ENCODE peak calls at places on chromosomes 5 and 9, in nine cellular contexts. One of them, this sample, is unnamed.

GRCh38 chr5:91928751-91929521 is 545.8 kb upstream of the ARRDC3 start:
- DNase-seq in fibroblast of the aortic adventitia: peak
- DNase-seq in AG08396: peak
- DNase-seq in GM04504: no peak
- DNase-seq in H1: no peak
- DNase-seq in left colon: no peak
- DNase-seq in colonic mucosa: no peak
- DNase-seq in activated T-cell treated with anti-CD3 and anti-CD28 coated beads, Interleukin-2, amount 50 U/mL, for 72 hours: no peak
- DNase-seq in GM20000: no peak
- DNase-seq in this sample: no peak

GRCh38 chr5:154400678-154401077 is 45.1 kb upstream of the SAP30L start:
- DNase-seq in fibroblast of the aortic adventitia: no peak
- DNase-seq in AG08396: no peak
- DNase-seq in GM04504: no peak
- DNase-seq in H1: no peak
- DNase-seq in left colon: no peak
- DNase-seq in colonic mucosa: no peak
- DNase-seq in activated T-cell treated with anti-CD3 and anti-CD28 coated beads, Interleukin-2, amount 50 U/mL, for 72 hours: no peak
- DNase-seq in GM20000: no peak
- DNase-seq in this sample: no peak

GRCh38 chr9:129208191-129209091 is 30.4 kb upstream of the IER5L start:
- DNase-seq in fibroblast of the aortic adventitia: no peak
- DNase-seq in AG08396: no peak
- DNase-seq in GM04504: no peak
- DNase-seq in H1: peak
- DNase-seq in left colon: no peak
- DNase-seq in colonic mucosa: no peak
- DNase-seq in activated T-cell treated with anti-CD3 and anti-CD28 coated beads, Interleukin-2, amount 50 U/mL, for 72 hours: peak
- DNase-seq in GM20000: no peak
- DNase-seq in this sample: peak

GRCh38 chr5:177494356-177495195 is 2.8 kb downstream of the PDLIM7 start:
- DNase-seq in fibroblast of the aortic adventitia: peak
- DNase-seq in AG08396: peak
- DNase-seq in GM04504: no peak
- DNase-seq in H1: peak
- DNase-seq in left colon: peak
- DNase-seq in colonic mucosa: peak
- DNase-seq in activated T-cell treated with anti-CD3 and anti-CD28 coated beads, Interleukin-2, amount 50 U/mL, for 72 hours: peak
- DNase-seq in GM20000: peak
- DNase-seq in this sample: no peak

GRCh38 chr9:121691890-121692289 is 40.5 kb downstream of the DAB2IP start:
- DNase-seq in fibroblast of the aortic adventitia: peak
- DNase-seq in AG08396: no peak
- DNase-seq in GM04504: no peak
- DNase-seq in H1: no peak
- DNase-seq in left colon: no peak
- DNase-seq in colonic mucosa: no peak
- DNase-seq in activated T-cell treated with anti-CD3 and anti-CD28 coated beads, Interleukin-2, amount 50 U/mL, for 72 hours: no peak
- DNase-seq in GM20000: no peak
- DNase-seq in this sample: no peak

GRCh38 chr5:20469792-20470191 is 481.8 kb upstream of the CDH18 start:
- DNase-seq in fibroblast of the aortic adventitia: no peak
- DNase-seq in AG08396: no peak
- DNase-seq in GM04504: no peak
- DNase-seq in H1: no peak
- DNase-seq in left colon: no peak
- DNase-seq in colonic mucosa: no peak
- DNase-seq in activated T-cell treated with anti-CD3 and anti-CD28 coated beads, Interleukin-2, amount 50 U/mL, for 72 hours: no peak
- DNase-seq in GM20000: no peak
- DNase-seq in this sample: no peak

GRCh38 chr9:136090768-136091581 is 4.1 kb downstream of the NACC2 start:
- DNase-seq in fibroblast of the aortic adventitia: no peak
- DNase-seq in AG08396: no peak
- DNase-seq in GM04504: no peak
- DNase-seq in H1: no peak
- DNase-seq in left colon: no peak
- DNase-seq in colonic mucosa: no peak
- DNase-seq in activated T-cell treated with anti-CD3 and anti-CD28 coated beads, Interleukin-2, amount 50 U/mL, for 72 hours: no peak
- DNase-seq in GM20000: no peak
- DNase-seq in this sample: no peak

GRCh38 chr5:10374032-10374431 is 20.5 kb downstream of the MARCHF6 start:
- DNase-seq in fibroblast of the aortic adventitia: no peak
- DNase-seq in AG08396: no peak
- DNase-seq in GM04504: no peak
- DNase-seq in H1: no peak
- DNase-seq in left colon: no peak
- DNase-seq in colonic mucosa: no peak
- DNase-seq in activated T-cell treated with anti-CD3 and anti-CD28 coated beads, Interleukin-2, amount 50 U/mL, for 72 hours: no peak
- DNase-seq in GM20000: no peak
- DNase-seq in this sample: no peak

GRCh38 chr5:74367241-74367733 is 273.2 kb downstream of the ENC1 start:
- DNase-seq in fibroblast of the aortic adventitia: peak
- DNase-seq in AG08396: no peak
- DNase-seq in GM04504: no peak
- DNase-seq in H1: no peak
- DNase-seq in left colon: no peak
- DNase-seq in colonic mucosa: no peak
- DNase-seq in activated T-cell treated with anti-CD3 and anti-CD28 coated beads, Interleukin-2, amount 50 U/mL, for 72 hours: no peak
- DNase-seq in GM20000: no peak
- DNase-seq in this sample: no peak

GRCh38 chr9:6106576-6107339 is 91.3 kb upstream of the RANBP6 start:
- DNase-seq in fibroblast of the aortic adventitia: peak
- DNase-seq in AG08396: peak
- DNase-seq in GM04504: peak
- DNase-seq in H1: peak
- DNase-seq in left colon: no peak
- DNase-seq in colonic mucosa: no peak
- DNase-seq in activated T-cell treated with anti-CD3 and anti-CD28 coated beads, Interleukin-2, amount 50 U/mL, for 72 hours: no peak
- DNase-seq in GM20000: peak
- DNase-seq in this sample: peak

GRCh38 chr9:136707011-136707410 is 5.4 kb upstream of the DIPK1B start:
- DNase-seq in fibroblast of the aortic adventitia: no peak
- DNase-seq in AG08396: no peak
- DNase-seq in GM04504: no peak
- DNase-seq in H1: no peak
- DNase-seq in left colon: no peak
- DNase-seq in colonic mucosa: no peak
- DNase-seq in activated T-cell treated with anti-CD3 and anti-CD28 coated beads, Interleukin-2, amount 50 U/mL, for 72 hours: no peak
- DNase-seq in GM20000: no peak
- DNase-seq in this sample: no peak

GRCh38 chr9:7560669-7561305 is 238.8 kb downstream of the DMAC1 start:
- DNase-seq in fibroblast of the aortic adventitia: no peak
- DNase-seq in AG08396: no peak
- DNase-seq in GM04504: no peak
- DNase-seq in H1: no peak
- DNase-seq in left colon: no peak
- DNase-seq in colonic mucosa: no peak
- DNase-seq in activated T-cell treated with anti-CD3 and anti-CD28 coated beads, Interleukin-2, amount 50 U/mL, for 72 hours: no peak
- DNase-seq in GM20000: no peak
- DNase-seq in this sample: no peak

GRCh38 chr9:129596541-129597328 is 24.2 kb downstream of the C9orf50 start:
- DNase-seq in fibroblast of the aortic adventitia: peak
- DNase-seq in AG08396: peak
- DNase-seq in GM04504: no peak
- DNase-seq in H1: no peak
- DNase-seq in left colon: peak
- DNase-seq in colonic mucosa: peak
- DNase-seq in activated T-cell treated with anti-CD3 and anti-CD28 coated beads, Interleukin-2, amount 50 U/mL, for 72 hours: no peak
- DNase-seq in GM20000: no peak
- DNase-seq in this sample: no peak

GRCh38 chr9:79220666-79221065 is 351.1 kb upstream of the TLE4 start:
- DNase-seq in fibroblast of the aortic adventitia: peak
- DNase-seq in AG08396: no peak
- DNase-seq in GM04504: no peak
- DNase-seq in H1: no peak
- DNase-seq in left colon: no peak
- DNase-seq in colonic mucosa: no peak
- DNase-seq in activated T-cell treated with anti-CD3 and anti-CD28 coated beads, Interleukin-2, amount 50 U/mL, for 72 hours: no peak
- DNase-seq in GM20000: no peak
- DNase-seq in this sample: no peak

GRCh38 chr5:38872826-38873225 is 27.0 kb downstream of the OSMR start:
- DNase-seq in fibroblast of the aortic adventitia: no peak
- DNase-seq in AG08396: no peak
- DNase-seq in GM04504: no peak
- DNase-seq in H1: no peak
- DNase-seq in left colon: no peak
- DNase-seq in colonic mucosa: no peak
- DNase-seq in activated T-cell treated with anti-CD3 and anti-CD28 coated beads, Interleukin-2, amount 50 U/mL, for 72 hours: no peak
- DNase-seq in GM20000: no peak
- DNase-seq in this sample: no peak

GRCh38 chr9:83981126-83981871 is 694 bp downstream of the RMI1 start:
- DNase-seq in fibroblast of the aortic adventitia: peak
- DNase-seq in AG08396: peak
- DNase-seq in GM04504: no peak
- DNase-seq in H1: no peak
- DNase-seq in left colon: peak
- DNase-seq in colonic mucosa: peak
- DNase-seq in activated T-cell treated with anti-CD3 and anti-CD28 coated beads, Interleukin-2, amount 50 U/mL, for 72 hours: peak
- DNase-seq in GM20000: peak
- DNase-seq in this sample: no peak

GRCh38 chr5:137629646-137630045 is 106.2 kb downstream of the KLHL3 start:
- DNase-seq in fibroblast of the aortic adventitia: peak
- DNase-seq in AG08396: peak
- DNase-seq in GM04504: peak
- DNase-seq in H1: no peak
- DNase-seq in left colon: no peak
- DNase-seq in colonic mucosa: no peak
- DNase-seq in activated T-cell treated with anti-CD3 and anti-CD28 coated beads, Interleukin-2, amount 50 U/mL, for 72 hours: peak
- DNase-seq in GM20000: peak
- DNase-seq in this sample: no peak

GRCh38 chr5:19771174-19771835 is 216.7 kb downstream of the CDH18 start:
- DNase-seq in fibroblast of the aortic adventitia: peak
- DNase-seq in AG08396: no peak
- DNase-seq in GM04504: no peak
- DNase-seq in H1: no peak
- DNase-seq in left colon: no peak
- DNase-seq in colonic mucosa: no peak
- DNase-seq in activated T-cell treated with anti-CD3 and anti-CD28 coated beads, Interleukin-2, amount 50 U/mL, for 72 hours: no peak
- DNase-seq in GM20000: no peak
- DNase-seq in this sample: no peak

GRCh38 chr9:107169796-107170195 is 113.3 kb upstream of the RAD23B start:
- DNase-seq in fibroblast of the aortic adventitia: no peak
- DNase-seq in AG08396: no peak
- DNase-seq in GM04504: no peak
- DNase-seq in H1: no peak
- DNase-seq in left colon: no peak
- DNase-seq in colonic mucosa: no peak
- DNase-seq in activated T-cell treated with anti-CD3 and anti-CD28 coated beads, Interleukin-2, amount 50 U/mL, for 72 hours: no peak
- DNase-seq in GM20000: no peak
- DNase-seq in this sample: no peak

GRCh38 chr5:79191457-79191856 is 44.5 kb upstream of the JMY start:
- DNase-seq in fibroblast of the aortic adventitia: no peak
- DNase-seq in AG08396: no peak
- DNase-seq in GM04504: no peak
- DNase-seq in H1: peak
- DNase-seq in left colon: no peak
- DNase-seq in colonic mucosa: no peak
- DNase-seq in activated T-cell treated with anti-CD3 and anti-CD28 coated beads, Interleukin-2, amount 50 U/mL, for 72 hours: no peak
- DNase-seq in GM20000: no peak
- DNase-seq in this sample: no peak

GRCh38 chr9:2289234-2289755 is 274.1 kb downstream of the SMARCA2 start:
- DNase-seq in fibroblast of the aortic adventitia: no peak
- DNase-seq in AG08396: no peak
- DNase-seq in GM04504: no peak
- DNase-seq in H1: no peak
- DNase-seq in left colon: no peak
- DNase-seq in colonic mucosa: no peak
- DNase-seq in activated T-cell treated with anti-CD3 and anti-CD28 coated beads, Interleukin-2, amount 50 U/mL, for 72 hours: no peak
- DNase-seq in GM20000: no peak
- DNase-seq in this sample: no peak

GRCh38 chr5:177371705-177372533 is 12.3 kb upstream of the SLC34A1 start:
- DNase-seq in fibroblast of the aortic adventitia: no peak
- DNase-seq in AG08396: no peak
- DNase-seq in GM04504: no peak
- DNase-seq in H1: no peak
- DNase-seq in left colon: no peak
- DNase-seq in colonic mucosa: no peak
- DNase-seq in activated T-cell treated with anti-CD3 and anti-CD28 coated beads, Interleukin-2, amount 50 U/mL, for 72 hours: peak
- DNase-seq in GM20000: no peak
- DNase-seq in this sample: no peak

GRCh38 chr5:91535508-91535907 is 152.4 kb upstream of the ARRDC3 start:
- DNase-seq in fibroblast of the aortic adventitia: no peak
- DNase-seq in AG08396: no peak
- DNase-seq in GM04504: no peak
- DNase-seq in H1: no peak
- DNase-seq in left colon: no peak
- DNase-seq in colonic mucosa: no peak
- DNase-seq in activated T-cell treated with anti-CD3 and anti-CD28 coated beads, Interleukin-2, amount 50 U/mL, for 72 hours: no peak
- DNase-seq in GM20000: no peak
- DNase-seq in this sample: no peak

GRCh38 chr9:111197251-111197650 is 132.8 kb downstream of the OR2K2 start:
- DNase-seq in fibroblast of the aortic adventitia: no peak
- DNase-seq in AG08396: no peak
- DNase-seq in GM04504: no peak
- DNase-seq in H1: no peak
- DNase-seq in left colon: no peak
- DNase-seq in colonic mucosa: no peak
- DNase-seq in activated T-cell treated with anti-CD3 and anti-CD28 coated beads, Interleukin-2, amount 50 U/mL, for 72 hours: no peak
- DNase-seq in GM20000: no peak
- DNase-seq in this sample: no peak

GRCh38 chr9:121222524-121223171 is 21.0 kb upstream of the RAB14 start:
- DNase-seq in fibroblast of the aortic adventitia: peak
- DNase-seq in AG08396: no peak
- DNase-seq in GM04504: no peak
- DNase-seq in H1: no peak
- DNase-seq in left colon: no peak
- DNase-seq in colonic mucosa: no peak
- DNase-seq in activated T-cell treated with anti-CD3 and anti-CD28 coated beads, Interleukin-2, amount 50 U/mL, for 72 hours: no peak
- DNase-seq in GM20000: no peak
- DNase-seq in this sample: no peak

GRCh38 chr9:95316274-95316673 is 1.2 kb downstream of the FANCC start:
- DNase-seq in fibroblast of the aortic adventitia: no peak
- DNase-seq in AG08396: no peak
- DNase-seq in GM04504: no peak
- DNase-seq in H1: no peak
- DNase-seq in left colon: no peak
- DNase-seq in colonic mucosa: no peak
- DNase-seq in activated T-cell treated with anti-CD3 and anti-CD28 coated beads, Interleukin-2, amount 50 U/mL, for 72 hours: no peak
- DNase-seq in GM20000: no peak
- DNase-seq in this sample: no peak

GRCh38 chr5:57839447-57839846 is 356.8 kb upstream of the ACTBL2 start:
- DNase-seq in fibroblast of the aortic adventitia: no peak
- DNase-seq in AG08396: no peak
- DNase-seq in GM04504: no peak
- DNase-seq in H1: no peak
- DNase-seq in left colon: no peak
- DNase-seq in colonic mucosa: no peak
- DNase-seq in activated T-cell treated with anti-CD3 and anti-CD28 coated beads, Interleukin-2, amount 50 U/mL, for 72 hours: no peak
- DNase-seq in GM20000: no peak
- DNase-seq in this sample: no peak

GRCh38 chr9:109908459-109909390 is 128.7 kb downstream of the PALM2AKAP2 start:
- DNase-seq in fibroblast of the aortic adventitia: no peak
- DNase-seq in AG08396: peak
- DNase-seq in GM04504: no peak
- DNase-seq in H1: no peak
- DNase-seq in left colon: no peak
- DNase-seq in colonic mucosa: no peak
- DNase-seq in activated T-cell treated with anti-CD3 and anti-CD28 coated beads, Interleukin-2, amount 50 U/mL, for 72 hours: no peak
- DNase-seq in GM20000: no peak
- DNase-seq in this sample: no peak

GRCh38 chr9:6153425-6153824 is 62.2 kb upstream of the IL33 start:
- DNase-seq in fibroblast of the aortic adventitia: peak
- DNase-seq in AG08396: no peak
- DNase-seq in GM04504: no peak
- DNase-seq in H1: no peak
- DNase-seq in left colon: no peak
- DNase-seq in colonic mucosa: no peak
- DNase-seq in activated T-cell treated with anti-CD3 and anti-CD28 coated beads, Interleukin-2, amount 50 U/mL, for 72 hours: no peak
- DNase-seq in GM20000: no peak
- DNase-seq in this sample: no peak

GRCh38 chr9:129850821-129851540 is 15.7 kb downstream of the USP20 start:
- DNase-seq in fibroblast of the aortic adventitia: peak
- DNase-seq in AG08396: no peak
- DNase-seq in GM04504: no peak
- DNase-seq in H1: no peak
- DNase-seq in left colon: no peak
- DNase-seq in colonic mucosa: no peak
- DNase-seq in activated T-cell treated with anti-CD3 and anti-CD28 coated beads, Interleukin-2, amount 50 U/mL, for 72 hours: no peak
- DNase-seq in GM20000: no peak
- DNase-seq in this sample: no peak

GRCh38 chr5:139645495-139645871 is 2.7 kb upstream of the CXXC5 start:
- DNase-seq in fibroblast of the aortic adventitia: no peak
- DNase-seq in AG08396: no peak
- DNase-seq in GM04504: no peak
- DNase-seq in H1: no peak
- DNase-seq in left colon: peak
- DNase-seq in colonic mucosa: no peak
- DNase-seq in activated T-cell treated with anti-CD3 and anti-CD28 coated beads, Interleukin-2, amount 50 U/mL, for 72 hours: no peak
- DNase-seq in GM20000: no peak
- DNase-seq in this sample: no peak

This sample was measured in iPS DF 6.9.